ENCODE peak calls at places on chromosomes 1 and 21, in five cellular contexts. L is tibial artery, C is H9, G is right atrium auricular region, Y is SK-N-SH. W is an unnamed sample. For H3K4me1, the result is how much of the 10 kb centered on the place peaks cover.

GRCh38 chr1:246515390-246516005 is 8.4 kb upstream of the SMYD3 start:
- DNase-seq in G (no peak), Y (no peak), L (no peak), C (no peak), W (no peak)

GRCh38 chr21:46544003-46544402 is 60.9 kb downstream of the S100B start:
- DNase-seq in G (no peak), Y (no peak), L (no peak), C (no peak), W (no peak)

GRCh38 chr21:44426663-44427191 is 28.6 kb upstream of the LRRC3 start:
- DNase-seq in G (no peak), C (peak), L (peak), Y (no peak), W (no peak)

GRCh38 chr1:228795578-228795977 is 60.3 kb downstream of the RHOU start:
- DNase-seq in C (no peak), Y (no peak), L (no peak), G (no peak), W (no peak)

GRCh38 chr1:37989381-37989930 is 366 bp downstream of the SF3A3 start:
- DNase-seq in L (no peak), C (peak), G (no peak), Y (peak), W (no peak)

GRCh38 chr1:203278885-203279406 is 26.4 kb upstream of the BTG2 start:
- DNase-seq in L (no peak), G (no peak), Y (no peak), C (no peak), W (no peak)

GRCh38 chr21:42004406-42005199 is 5.6 kb downstream of the ZBTB21 start:
- DNase-seq in Y (no peak), C (no peak), G (no peak), L (no peak), W (peak)

GRCh38 chr1:79322511-79323027 is 316.0 kb upstream of the ADGRL4 start:
- DNase-seq in G (no peak), C (no peak), Y (no peak), L (no peak), W (no peak)

GRCh38 chr21:42564561-42564971 is 50.9 kb downstream of the SLC37A1 start:
- DNase-seq in Y (no peak), G (no peak), L (peak), C (no peak), W (no peak)

GRCh38 chr1:156097499-156098178 is 15.4 kb upstream of the MEX3A start:
- DNase-seq in L (no peak), Y (no peak), G (no peak), C (no peak), W (no peak)

GRCh38 chr21:27024316-27024715 is 57.4 kb upstream of the ADAMTS5 start:
- DNase-seq in G (no peak), C (no peak), Y (no peak), L (no peak), W (no peak)

GRCh38 chr21:37631319-37632117 is 264.9 kb downstream of the DYRK1A start:
- DNase-seq in G (no peak), L (no peak), C (peak), Y (no peak), W (peak)

GRCh38 chr1:246271516-246271915 is 235.6 kb downstream of the SMYD3 start:
- DNase-seq in L (no peak), G (no peak), Y (no peak), C (no peak), W (no peak)

GRCh38 chr1:171740987-171741871 is 636 bp downstream of the VAMP4 start:
- DNase-seq in G (no peak), Y (peak), L (peak), C (no peak), W (peak)

GRCh38 chr1:90778487-90778886 is 61.4 kb upstream of the BARHL2 start:
- DNase-seq in L (no peak), Y (no peak), C (no peak), G (no peak), W (no peak)

GRCh38 chr1:19036049-19036546 is 79.6 kb upstream of the IFFO2 start:
- DNase-seq in L (no peak), G (no peak), C (no peak), Y (peak), W (no peak)

DNA sequence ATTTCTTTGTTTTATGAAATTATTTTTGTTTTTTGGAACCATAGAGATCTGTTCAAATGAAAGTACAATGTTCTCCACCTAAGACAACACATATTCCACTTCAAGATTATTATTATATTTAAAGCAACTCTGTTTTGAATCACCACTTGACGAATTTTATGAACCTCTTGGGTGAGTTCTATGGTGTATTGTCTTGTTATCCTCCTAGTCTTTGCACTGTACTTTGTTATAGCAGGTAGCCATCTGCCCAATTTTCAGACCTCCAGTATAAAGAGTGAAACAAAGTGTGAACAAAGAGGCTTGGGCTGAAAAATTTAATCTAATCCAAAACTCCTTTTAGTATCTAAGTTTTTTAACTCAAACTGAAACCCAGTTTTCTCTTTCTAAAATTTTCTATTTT is 71.0 kb downstream of the LRRC7 start:
- DNase-seq in L (no peak), G (no peak), C (no peak), Y (no peak), W (no peak)
- H3K4me1 ChIP-seq in L (under half), G (under half), C (under half), Y (under half), W (under half)

GRCh38 chr1:23575226-23575810 is 16.0 kb upstream of the ID3 start:
- DNase-seq in G (no peak), C (no peak), Y (no peak), L (no peak), W (no peak)

GRCh38 chr1:23578311-23578996 is 19.2 kb upstream of the ID3 start:
- DNase-seq in C (no peak), G (no peak), L (no peak), Y (no peak), W (no peak)

GRCh38 chr1:23576338-23577055 is 17.2 kb upstream of the ID3 start:
- DNase-seq in G (no peak), Y (no peak), C (no peak), L (no peak), W (no peak)

GRCh38 chr1:23578997-23579363 is 19.7 kb upstream of the ID3 start:
- DNase-seq in G (no peak), C (no peak), L (no peak), Y (no peak), W (no peak)

DNA sequence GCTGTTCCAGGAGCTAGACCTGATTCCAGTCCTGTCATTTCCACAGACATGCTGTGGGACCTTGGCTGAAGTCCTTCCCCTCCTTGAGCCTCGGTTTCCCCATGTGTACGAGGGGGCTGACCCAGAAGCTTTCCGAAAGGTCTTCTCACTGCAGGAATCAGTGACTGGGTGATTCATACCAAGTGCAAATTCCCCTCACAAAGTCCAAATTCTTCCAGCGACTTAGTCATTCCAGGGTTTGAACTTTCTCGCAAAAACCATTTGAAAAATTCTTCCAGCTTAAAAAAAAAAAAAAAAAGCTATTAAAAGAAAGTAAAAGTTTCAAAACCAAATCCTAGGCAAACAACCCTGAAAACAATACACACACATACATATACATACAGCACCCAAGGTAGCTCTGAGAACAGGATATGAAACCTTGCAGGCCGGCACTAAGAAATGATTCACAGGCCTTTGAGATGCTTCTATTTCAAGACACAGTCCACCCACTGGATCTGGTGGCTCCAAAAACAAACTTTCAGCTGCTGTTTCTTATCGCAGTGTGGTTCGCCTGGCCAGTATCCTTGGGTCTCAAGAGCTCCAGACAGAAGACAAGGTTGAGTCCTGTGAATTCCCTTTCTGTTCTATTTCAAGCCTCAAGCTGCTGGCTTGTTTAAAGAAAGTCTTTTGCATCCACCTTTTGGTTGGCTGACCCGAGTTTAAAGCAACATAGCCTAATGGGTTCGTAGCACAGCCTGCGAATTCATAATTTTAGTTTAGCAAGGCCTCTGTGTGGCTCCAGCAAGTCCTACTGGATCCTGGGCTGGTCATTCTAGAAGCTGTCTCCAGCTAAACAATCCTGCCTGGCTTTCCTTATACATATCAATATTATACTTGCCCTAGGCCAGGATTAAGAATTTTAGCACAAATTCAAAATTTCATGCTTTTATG is 18.0 kb upstream of the ID3 start:
- DNase-seq in L (peak), C (no peak), G (no peak), Y (no peak), W (no peak)
- H3K27ac ChIP-seq in L (peak), C (no peak), G (peak), Y (peak), W (peak)

GRCh38 chr1:196144588-196144987 is 463.7 kb downstream of the KCNT2 start:
- DNase-seq in C (no peak), L (no peak), Y (no peak), G (no peak), W (no peak)
- H3K4me1 ChIP-seq in C (under half), L (under half), Y (under half), G (under half), W (under half)

DNA sequence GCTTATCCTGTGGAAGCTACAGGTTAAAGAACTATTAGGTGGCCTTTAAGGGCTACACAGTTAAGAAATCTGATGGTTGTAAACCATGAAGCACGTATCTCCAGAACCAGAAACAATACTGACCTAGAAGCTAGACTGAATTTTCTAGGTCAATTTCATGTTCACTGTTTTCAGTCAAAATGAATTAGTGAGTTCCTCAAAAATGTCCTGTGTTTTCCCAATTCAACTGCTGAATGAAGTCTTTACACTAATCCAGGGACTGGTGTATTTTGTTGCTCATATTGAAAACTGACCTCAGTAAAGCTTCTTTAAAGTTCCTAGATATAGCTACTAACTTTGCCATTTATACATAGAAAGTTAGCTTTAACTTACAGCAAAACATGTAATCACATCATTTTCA is 6.0 kb downstream of the HNRNPU start:
- DNase-seq in C (no peak), L (no peak), G (no peak), Y (no peak), W (no peak)
- H3K27ac ChIP-seq in C (no peak), L (no peak), G (no peak), Y (no peak), W (no peak)

GRCh38 chr1:159921700-159922498 is 3.4 kb downstream of the TAGLN2 start:
- DNase-seq in L (no peak), Y (peak), G (no peak), C (no peak), W (no peak)

GRCh38 chr1:159924025-159924790 is 1.1 kb downstream of the TAGLN2 start:
- DNase-seq in Y (peak), C (peak), G (peak), L (peak), W (peak)

GRCh38 chr1:159922499-159923202 is 2.7 kb downstream of the TAGLN2 start:
- DNase-seq in C (no peak), G (no peak), L (peak), Y (peak), W (no peak)

GRCh38 chr1:159924791-159925712 is at the start of gene TAGLN2:
- DNase-seq in L (peak), Y (peak), C (peak), G (peak), W (peak)

DNA sequence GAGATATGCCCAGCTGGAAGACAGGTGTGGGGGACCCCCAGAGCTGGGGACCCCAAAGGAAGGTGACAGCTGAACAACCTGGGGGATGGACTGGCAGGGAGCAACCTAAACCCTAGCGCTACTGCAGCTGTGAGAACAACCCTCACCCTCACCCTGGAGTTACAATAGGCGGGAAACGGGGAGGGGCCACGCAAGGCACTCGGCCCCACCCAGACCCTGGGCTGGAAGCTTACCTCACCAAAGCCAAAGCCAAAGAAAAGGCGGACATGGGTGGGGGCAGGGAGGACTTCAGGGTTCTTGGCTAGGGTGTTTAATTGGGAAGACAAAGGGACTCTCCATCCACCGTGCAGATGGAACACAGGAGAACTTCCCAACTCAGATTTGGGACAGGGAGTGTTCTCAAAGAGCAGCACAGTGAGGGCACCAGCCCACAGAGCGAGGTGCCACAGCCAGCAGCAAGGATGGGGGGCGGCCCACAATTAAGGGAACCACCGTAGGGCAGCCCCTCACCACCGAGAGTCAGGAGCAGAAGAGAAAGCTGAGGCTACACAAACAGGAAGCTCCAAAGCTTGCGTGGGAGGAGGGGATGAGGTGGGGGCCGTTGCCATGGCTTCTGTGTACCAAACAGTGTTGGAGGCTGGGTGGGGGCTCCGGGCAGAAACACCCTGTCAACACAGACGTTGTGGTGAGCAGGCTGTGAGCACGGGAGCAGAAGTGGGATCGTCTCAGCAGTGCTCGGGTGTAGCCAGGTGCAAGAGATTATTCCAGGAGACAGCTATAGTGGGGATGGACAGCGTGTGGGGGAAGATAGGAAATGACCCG is 1.9 kb downstream of the TAGLN2 start:
- DNase-seq in L (peak), C (peak), G (peak), Y (no peak), W (peak)
- H3K4me1 ChIP-seq in L (under half), C (under half), G (under half), Y (under half), W (half or more)

DNA sequence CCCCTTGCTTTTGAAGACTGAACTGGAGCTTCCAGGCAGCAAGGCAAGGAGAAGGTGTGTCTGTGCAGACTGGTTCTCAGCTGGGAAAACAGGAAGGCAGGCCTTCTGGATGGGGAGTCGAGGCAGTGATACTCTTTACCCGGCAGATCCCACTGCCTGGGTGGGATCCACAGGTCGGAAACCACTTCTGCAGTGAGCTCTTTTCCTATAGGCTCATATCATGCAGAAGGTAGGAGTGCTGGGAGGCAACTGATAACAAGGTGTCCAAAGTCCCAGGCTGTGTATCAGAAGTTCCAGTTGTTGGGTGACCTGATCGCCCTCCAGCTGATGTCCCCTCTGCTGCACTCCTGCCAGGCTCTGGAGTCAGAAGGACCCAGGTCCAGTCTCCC is 17.1 kb downstream of the ACOT11 start:
- DNase-seq in C (no peak), Y (no peak), G (no peak), L (no peak), W (no peak)
- H3K27ac ChIP-seq in C (no peak), Y (no peak), G (peak), L (no peak), W (peak)

GRCh38 chr1:84164156-84164555 is 20.1 kb downstream of the PRKACB start:
- DNase-seq in Y (no peak), C (no peak), G (no peak), L (no peak), W (no peak)
- H3K4me1 ChIP-seq in Y (under half), C (under half), G (under half), L (under half), W (under half)

DNA sequence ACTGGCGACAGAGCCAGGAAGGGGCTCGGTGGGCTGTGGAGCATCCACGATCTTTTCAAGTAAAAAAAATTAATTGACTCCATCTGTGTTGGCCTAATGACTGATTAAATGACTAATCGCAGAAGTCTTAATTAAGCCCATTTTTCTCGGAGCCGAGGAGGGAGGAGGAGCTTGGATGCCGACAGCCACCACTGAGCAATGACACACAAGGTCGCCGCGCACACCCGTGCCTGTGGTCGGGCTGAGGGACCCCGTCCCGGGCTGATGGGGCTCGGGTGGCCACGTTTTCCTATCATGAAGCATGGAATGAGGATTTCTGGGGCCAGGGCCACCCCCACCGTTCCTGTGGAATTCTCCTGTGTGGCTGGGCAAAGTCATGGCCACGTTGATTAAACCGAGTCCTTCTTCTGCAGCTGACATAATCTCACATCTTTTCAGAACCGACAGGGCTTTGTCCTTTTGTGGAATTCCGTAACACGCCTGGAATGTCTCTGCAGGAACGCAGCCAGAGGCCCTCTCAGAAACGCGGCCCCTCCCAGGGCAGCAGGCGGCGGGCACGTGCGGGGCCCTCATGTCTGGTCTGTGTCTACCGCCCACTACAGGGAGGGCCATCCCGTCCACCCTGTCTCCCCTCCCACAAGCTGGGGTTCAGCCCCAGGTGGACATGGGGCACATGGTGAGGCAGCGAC is 60.7 kb downstream of the MORN1 start:
- DNase-seq in G (peak), L (peak), Y (no peak), C (no peak), W (no peak)
- H3K27ac ChIP-seq in G (peak), L (peak), Y (no peak), C (no peak), W (peak)

GRCh38 chr1:40313958-40314720 is 2.9 kb downstream of the COL9A2 start:
- DNase-seq in C (no peak), Y (no peak), G (no peak), L (no peak), W (no peak)
- H3K4me1 ChIP-seq in C (under half), Y (under half), G (under half), L (under half), W (under half)

GRCh38 chr1:27423701-27424100 is 31.3 kb downstream of the GPR3 start:
- DNase-seq in Y (no peak), C (no peak), L (no peak), G (no peak), W (no peak)
- H3K27ac ChIP-seq in Y (no peak), C (no peak), L (peak), G (peak), W (peak)

W was measured in esophagus muscularis mucosa.